ENCODE peak calls at places on chromosomes 11 and 22, in nine cellular contexts. One of them, this sample, is unnamed.

GRCh38 chr11:68186061-68186460 is 27.0 kb downstream of the KMT5B start:
- DNase-seq in type B pancreatic cell: no peak
- DNase-seq in anterior cingulate cortex: no peak
- DNase-seq in activated CD4-positive, alpha-beta T cell treated with anti-CD3 and anti-CD28 coated beads, Interleukin-2, amount 10 ng/mL, durations not matched to agents 7 days and 5 days: no peak
- DNase-seq in effector memory CD4-positive, alpha-beta T cell: no peak
- DNase-seq in HS-5: no peak
- DNase-seq in ACHN: no peak
- DNase-seq in NCI-H2107: no peak
- DNase-seq in caudate nucleus: no peak
- DNase-seq in this sample: no peak

GRCh38 chr11:26087095-26087935 is 244.6 kb upstream of the ANO3 start:
- DNase-seq in type B pancreatic cell: no peak
- DNase-seq in anterior cingulate cortex: no peak
- DNase-seq in activated CD4-positive, alpha-beta T cell treated with anti-CD3 and anti-CD28 coated beads, Interleukin-2, amount 10 ng/mL, durations not matched to agents 7 days and 5 days: no peak
- DNase-seq in effector memory CD4-positive, alpha-beta T cell: no peak
- DNase-seq in HS-5: no peak
- DNase-seq in ACHN: no peak
- DNase-seq in NCI-H2107: no peak
- DNase-seq in caudate nucleus: no peak
- DNase-seq in this sample: no peak

GRCh38 chr11:44960200-44960845 is 9.6 kb upstream of the TP53I11 start:
- DNase-seq in type B pancreatic cell: no peak
- DNase-seq in anterior cingulate cortex: no peak
- DNase-seq in activated CD4-positive, alpha-beta T cell treated with anti-CD3 and anti-CD28 coated beads, Interleukin-2, amount 10 ng/mL, durations not matched to agents 7 days and 5 days: no peak
- DNase-seq in effector memory CD4-positive, alpha-beta T cell: no peak
- DNase-seq in HS-5: no peak
- DNase-seq in ACHN: peak
- DNase-seq in NCI-H2107: no peak
- DNase-seq in caudate nucleus: no peak
- DNase-seq in this sample: no peak

GRCh38 chr11:128865490-128865889 is 1.6 kb downstream of the KCNJ1 start:
- DNase-seq in type B pancreatic cell: no peak
- DNase-seq in anterior cingulate cortex: no peak
- DNase-seq in activated CD4-positive, alpha-beta T cell treated with anti-CD3 and anti-CD28 coated beads, Interleukin-2, amount 10 ng/mL, durations not matched to agents 7 days and 5 days: no peak
- DNase-seq in effector memory CD4-positive, alpha-beta T cell: no peak
- DNase-seq in HS-5: no peak
- DNase-seq in ACHN: peak
- DNase-seq in NCI-H2107: no peak
- DNase-seq in caudate nucleus: no peak
- DNase-seq in this sample: no peak

GRCh38 chr11:72985645-72986044 is 156.5 kb downstream of the FCHSD2 start:
- DNase-seq in type B pancreatic cell: no peak
- DNase-seq in anterior cingulate cortex: no peak
- DNase-seq in activated CD4-positive, alpha-beta T cell treated with anti-CD3 and anti-CD28 coated beads, Interleukin-2, amount 10 ng/mL, durations not matched to agents 7 days and 5 days: no peak
- DNase-seq in effector memory CD4-positive, alpha-beta T cell: no peak
- DNase-seq in HS-5: no peak
- DNase-seq in ACHN: no peak
- DNase-seq in NCI-H2107: no peak
- DNase-seq in caudate nucleus: no peak
- DNase-seq in this sample: no peak

GRCh38 chr11:19800714-19801519 is 88.3 kb downstream of the NAV2 start:
- DNase-seq in type B pancreatic cell: no peak
- DNase-seq in anterior cingulate cortex: no peak
- DNase-seq in activated CD4-positive, alpha-beta T cell treated with anti-CD3 and anti-CD28 coated beads, Interleukin-2, amount 10 ng/mL, durations not matched to agents 7 days and 5 days: no peak
- DNase-seq in effector memory CD4-positive, alpha-beta T cell: no peak
- DNase-seq in HS-5: no peak
- DNase-seq in ACHN: no peak
- DNase-seq in NCI-H2107: no peak
- DNase-seq in caudate nucleus: no peak
- DNase-seq in this sample: no peak

GRCh38 chr11:18394928-18395734 is 768 bp downstream of the LDHA start:
- DNase-seq in type B pancreatic cell: no peak
- DNase-seq in anterior cingulate cortex: peak
- DNase-seq in activated CD4-positive, alpha-beta T cell treated with anti-CD3 and anti-CD28 coated beads, Interleukin-2, amount 10 ng/mL, durations not matched to agents 7 days and 5 days: peak
- DNase-seq in effector memory CD4-positive, alpha-beta T cell: no peak
- DNase-seq in HS-5: no peak
- DNase-seq in ACHN: peak
- DNase-seq in NCI-H2107: no peak
- DNase-seq in caudate nucleus: no peak
- DNase-seq in this sample: no peak

GRCh38 chr11:112113539-112114457 is 27.1 kb downstream of the SDHD start:
- DNase-seq in type B pancreatic cell: no peak
- DNase-seq in anterior cingulate cortex: no peak
- DNase-seq in activated CD4-positive, alpha-beta T cell treated with anti-CD3 and anti-CD28 coated beads, Interleukin-2, amount 10 ng/mL, durations not matched to agents 7 days and 5 days: no peak
- DNase-seq in effector memory CD4-positive, alpha-beta T cell: no peak
- DNase-seq in HS-5: peak
- DNase-seq in ACHN: peak
- DNase-seq in NCI-H2107: no peak
- DNase-seq in caudate nucleus: no peak
- DNase-seq in this sample: no peak

GRCh38 chr22:17781319-17782031 is 7.2 kb upstream of the BID start:
- DNase-seq in type B pancreatic cell: no peak
- DNase-seq in anterior cingulate cortex: no peak
- DNase-seq in activated CD4-positive, alpha-beta T cell treated with anti-CD3 and anti-CD28 coated beads, Interleukin-2, amount 10 ng/mL, durations not matched to agents 7 days and 5 days: no peak
- DNase-seq in effector memory CD4-positive, alpha-beta T cell: peak
- DNase-seq in HS-5: peak
- DNase-seq in ACHN: peak
- DNase-seq in NCI-H2107: peak
- DNase-seq in caudate nucleus: no peak
- DNase-seq in this sample: no peak